ENCODE peak calls at places on chromosomes 13 and 19, in ten cellular contexts. J, P, N, I, G, S, R, T, B and L are unnamed samples.

GRCh38 chr13:60583196-60583908 is 186.3 kb downstream of the TDRD3 start:
- DNase-seq in J (no peak), P (peak; percentile 67), N (no peak), I (no peak), G (no peak), S (no peak), R (peak; percentile 22), T (no peak), B (no peak), L (peak; percentile 85)

GRCh38 chr19:29714371-29714952 is 599 bp downstream of the C19orf12 start:
- DNase-seq in J (peak; percentile 29), P (no peak), N (no peak), I (peak; percentile 31), G (no peak), S (no peak), R (no peak), T (no peak), B (no peak), L (no peak)

GRCh38 chr13:81487151-81487550 is 1146.2 kb upstream of the SPRY2 start:
- DNase-seq in J (no peak), P (peak; percentile 9), N (no peak), I (no peak), G (no peak), S (no peak), R (no peak), T (peak; percentile 24), B (peak; percentile 7), L (no peak)

GRCh38 chr19:56270676-56271075 is 1.9 kb upstream of the EDDM13 start:
- DNase-seq in J (no peak), P (no peak), N (no peak), I (no peak), G (no peak), S (no peak), R (no peak), T (no peak), B (no peak), L (no peak)

GRCh38 chr13:36850790-36851438 is 31.9 kb downstream of the RFXAP start:
- DNase-seq in J (no peak), P (peak; percentile 13), N (no peak), I (no peak), G (no peak), S (no peak), R (no peak), T (no peak), B (no peak), L (no peak)

GRCh38 chr19:45972944-45973525 is 630 bp downstream of the NOVA2 start:
- DNase-seq in J (no peak), P (no peak), N (no peak), I (no peak), G (no peak), S (no peak), R (no peak), T (no peak), B (no peak), L (no peak)

GRCh38 chr19:18780081-18780480 is 11.0 kb downstream of the COMP start:
- DNase-seq in J (no peak), P (no peak), N (no peak), I (no peak), G (no peak), S (no peak), R (no peak), T (no peak), B (no peak), L (no peak)

GRCh38 chr19:8135946-8136618 is 13.3 kb downstream of the FBN3 start:
- DNase-seq in J (no peak), P (no peak), N (no peak), I (no peak), G (no peak), S (no peak), R (no peak), T (no peak), B (no peak), L (no peak)

GRCh38 chr13:100610399-100611347 is 22.1 kb upstream of the GGACT start:
- DNase-seq in J (no peak), P (no peak), N (no peak), I (no peak), G (no peak), S (no peak), R (no peak), T (no peak), B (no peak), L (no peak)

GRCh38 chr13:37627428-37627827 is 28.9 kb upstream of the POSTN start:
- DNase-seq in J (no peak), P (no peak), N (no peak), I (no peak), G (no peak), S (no peak), R (no peak), T (peak; percentile 94), B (no peak), L (no peak)

GRCh38 chr19:19134687-19135158 is 3.6 kb downstream of the TMEM161A start:
- DNase-seq in J (peak; percentile 57), P (no peak), N (no peak), I (no peak), G (no peak), S (peak; percentile 15), R (no peak), T (no peak), B (no peak), L (no peak)

GRCh38 chr19:42066075-42066754 is 3.8 kb downstream of the GRIK5 start:
- DNase-seq in J (no peak), P (peak; percentile 10), N (no peak), I (no peak), G (no peak), S (no peak), R (no peak), T (peak; percentile 69), B (no peak), L (peak; percentile 10)

GRCh38 chr13:98155475-98156111 is 12.7 kb downstream of the FARP1 start:
- DNase-seq in J (no peak), P (peak; percentile 81), N (no peak), I (no peak), G (no peak), S (no peak), R (no peak), T (no peak), B (no peak), L (peak; percentile 69)

GRCh38 chr13:43014162-43014561 is 9.2 kb upstream of the DNAJC15 start:
- DNase-seq in J (no peak), P (no peak), N (no peak), I (no peak), G (no peak), S (no peak), R (no peak), T (no peak), B (no peak), L (no peak)

GRCh38 chr19:51020988-51021651 is 1.6 kb upstream of the KLK10 start:
- DNase-seq in J (no peak), P (peak; percentile 69), N (peak; percentile 61), I (no peak), G (no peak), S (no peak), R (no peak), T (peak; percentile 69), B (no peak), L (peak; percentile 27)